ENCODE peak calls at places on chromosome 16, in five cellular contexts. One of them, this sample, is unnamed.

GRCh38 chr16:65178151-65178550 is 56.3 kb upstream of the CDH11 start:
- DNase-seq in cardiac fibroblast: peak
- DNase-seq in Calu3: no peak
- DNase-seq in occipital lobe: no peak
- DNase-seq in ACHN: no peak
- DNase-seq in this sample: no peak

GRCh38 chr16:28531777-28532744 is 6.7 kb downstream of the NUPR1 start:
- DNase-seq in occipital lobe: no peak
- DNase-seq in ACHN: peak
- DNase-seq in cardiac fibroblast: peak
- DNase-seq in Calu3: peak
- DNase-seq in this sample: no peak

GRCh38 chr16:74213372-74213771 is 83.2 kb upstream of the PSMD7 start:
- DNase-seq in occipital lobe: no peak
- DNase-seq in cardiac fibroblast: no peak
- DNase-seq in Calu3: no peak
- DNase-seq in ACHN: no peak
- DNase-seq in this sample: no peak

GRCh38 chr16:84836234-84836647 is 16.5 kb downstream of the CRISPLD2 start:
- DNase-seq in ACHN: peak
- DNase-seq in occipital lobe: no peak
- DNase-seq in Calu3: no peak
- DNase-seq in cardiac fibroblast: peak
- DNase-seq in this sample: no peak

GRCh38 chr16:65214196-65214595 is 92.3 kb upstream of the CDH11 start:
- DNase-seq in occipital lobe: no peak
- DNase-seq in ACHN: no peak
- DNase-seq in Calu3: no peak
- DNase-seq in cardiac fibroblast: peak
- DNase-seq in this sample: no peak

GRCh38 chr16:84268661-84269060 is 26.0 kb upstream of the WFDC1 start:
- DNase-seq in ACHN: peak
- DNase-seq in cardiac fibroblast: no peak
- DNase-seq in occipital lobe: no peak
- DNase-seq in Calu3: no peak
- DNase-seq in this sample: no peak

GRCh38 chr16:67163903-67164558 is 514 bp upstream of the HSF4 start:
- DNase-seq in cardiac fibroblast: no peak
- DNase-seq in Calu3: no peak
- DNase-seq in ACHN: peak
- DNase-seq in occipital lobe: no peak
- DNase-seq in this sample: no peak

GRCh38 chr16:50593410-50594139 is 45.4 kb downstream of the NKD1 start:
- DNase-seq in ACHN: peak
- DNase-seq in cardiac fibroblast: peak
- DNase-seq in occipital lobe: no peak
- DNase-seq in Calu3: no peak
- DNase-seq in this sample: no peak

This sample was measured in B cell.